ENCODE peak calls at places on chromosomes 6 and 20, in seven cellular contexts. O is H9; V is sciatic nerve; B is upper lobe of right lung; U is CD8-positive, alpha-beta T cell; G is fibroblast of pulmonary artery; L is AG09309. X is an unnamed sample.
A peak's percentile ranks its signal among the peaks of the same experiment; 100 is the strongest.

GRCh38 chr6:35140991-35141720 is at the start of gene TCP11:
- DNase-seq in O (peak; percentile 68), V (peak; percentile 64), B (peak; percentile 79), U (peak; percentile 12), G (no peak), L (no peak), X (no peak)

GRCh38 chr6:97150932-97151331 is 132.1 kb downstream of the MMS22L start:
- DNase-seq in O (no peak), V (no peak), B (no peak), U (no peak), G (no peak), L (no peak), X (no peak)

GRCh38 chr6:159609813-159610212 is 83.2 kb downstream of the SOD2 start:
- DNase-seq in O (no peak), V (no peak), B (no peak), U (no peak), G (no peak), L (no peak), X (no peak)

GRCh38 chr6:150074651-150075416 is 5.9 kb upstream of the ULBP3 start:
- DNase-seq in O (no peak), V (no peak), B (no peak), U (no peak), G (peak; percentile 67), L (no peak), X (no peak)

GRCh38 chr20:24048014-24048611 is 59.5 kb upstream of the GGTLC1 start:
- DNase-seq in O (no peak), V (no peak), B (no peak), U (no peak), G (no peak), L (no peak), X (no peak)

GRCh38 chr6:22621701-22622100 is 52.3 kb downstream of the HDGFL1 start:
- DNase-seq in O (no peak), V (no peak), B (no peak), U (no peak), G (no peak), L (no peak), X (no peak)

GRCh38 chr6:33993653-33994052 is 152.2 kb downstream of the GRM4 start:
- DNase-seq in O (no peak), V (peak; percentile 22), B (no peak), U (no peak), G (no peak), L (no peak), X (no peak)

GRCh38 chr6:126427713-126428112 is 87.8 kb downstream of the CENPW start:
- DNase-seq in O (no peak), V (no peak), B (no peak), U (no peak), G (no peak), L (no peak), X (no peak)

GRCh38 chr6:42938428-42938796 is 9.1 kb downstream of the CNPY3 start:
- DNase-seq in O (no peak), V (no peak), B (no peak), U (no peak), G (no peak), L (no peak), X (no peak)

GRCh38 chr6:5143625-5144311 is 58.6 kb downstream of the PPP1R3G start:
- DNase-seq in O (peak; percentile 77), V (peak; percentile 94), B (peak; percentile 88), U (peak; percentile 75), G (peak; percentile 89), L (no peak), X (peak; percentile 63)

GRCh38 chr6:158769228-158769627 is 49.9 kb downstream of the EZR start:
- DNase-seq in O (no peak), V (no peak), B (no peak), U (no peak), G (no peak), L (no peak), X (no peak)

GRCh38 chr6:36618366-36619355 is 24.5 kb downstream of the SRSF3 start:
- DNase-seq in O (no peak), V (peak; percentile 35), B (no peak), U (no peak), G (no peak), L (no peak), X (no peak)

GRCh38 chr20:24393903-24394302 is 75.5 kb upstream of the SYNDIG1 start:
- DNase-seq in O (peak; percentile 48), V (no peak), B (no peak), U (no peak), G (no peak), L (no peak), X (no peak)

GRCh38 chr6:85923013-85923430 is 280.3 kb upstream of the SYNCRIP start:
- DNase-seq in O (peak; percentile 56), V (no peak), B (no peak), U (no peak), G (peak; percentile 60), L (peak; percentile 7), X (peak; percentile 6)

GRCh38 chr6:112335736-112336135 is 11.4 kb upstream of the RFPL4B start:
- DNase-seq in O (no peak), V (no peak), B (no peak), U (no peak), G (no peak), L (no peak), X (no peak)

GRCh38 chr20:22431419-22431818 is 153.0 kb downstream of the FOXA2 start:
- DNase-seq in O (no peak), V (no peak), B (no peak), U (no peak), G (no peak), L (no peak), X (no peak)

GRCh38 chr6:46199387-46199786 is 28.6 kb upstream of the ENPP5 start:
- DNase-seq in O (no peak), V (no peak), B (no peak), U (no peak), G (peak; percentile 84), L (peak; percentile 37), X (no peak)

GRCh38 chr6:101386982-101387381 is 6.5 kb upstream of the GRIK2 start:
- DNase-seq in O (peak; percentile 28), V (no peak), B (no peak), U (no peak), G (no peak), L (no peak), X (no peak)

GRCh38 chr6:3471711-3472110 is 14.9 kb upstream of the SLC22A23 start:
- DNase-seq in O (no peak), V (no peak), B (no peak), U (no peak), G (no peak), L (no peak), X (no peak)

GRCh38 chr6:99219788-99220187 is 129.7 kb downstream of the FAXC start:
- DNase-seq in O (peak; percentile 93), V (no peak), B (no peak), U (no peak), G (no peak), L (no peak), X (no peak)

GRCh38 chr6:162727347-162728176 is at the start of the genes PACRG and PRKN:
- DNase-seq in O (peak; percentile 100), V (peak; percentile 99), B (peak; percentile 100), U (peak; percentile 95), G (peak; percentile 98), L (peak; percentile 68), X (peak; percentile 77)

GRCh38 chr6:37442416-37443218 is 9.6 kb downstream of the CMTR1 start:
- DNase-seq in O (no peak), V (no peak), B (no peak), U (no peak), G (no peak), L (no peak), X (no peak)

GRCh38 chr20:35479798-35480197 is 24.4 kb downstream of the CEP250 start:
- DNase-seq in O (no peak), V (no peak), B (no peak), U (no peak), G (no peak), L (no peak), X (no peak)

GRCh38 chr6:140811642-140812041 is 1321.1 kb upstream of the GJE1 start:
- DNase-seq in O (no peak), V (no peak), B (no peak), U (no peak), G (no peak), L (no peak), X (no peak)

GRCh38 chr6:45929421-45930361 is 86.0 kb downstream of the CLIC5 start:
- DNase-seq in O (no peak), V (no peak), B (no peak), U (no peak), G (no peak), L (no peak), X (no peak)

GRCh38 chr20:41365785-41366545 is 653 bp downstream of the EMILIN3 start:
- DNase-seq in O (peak; percentile 46), V (no peak), B (no peak), U (no peak), G (no peak), L (no peak), X (no peak)

GRCh38 chr6:30964075-30964474 is 19.4 kb upstream of the MUC21 start:
- DNase-seq in O (no peak), V (no peak), B (no peak), U (no peak), G (no peak), L (no peak), X (no peak)

X was measured in AG04450.